ENCODE peak calls at places on chromosomes 3 and 15, in ten cellular contexts. One of them, this sample, is unnamed.

GRCh38 chr3:151345854-151346253 is 16.5 kb upstream of the P2RY13 start:
- DNase-seq in keratinocyte: no peak
- DNase-seq in astrocyte: peak; percentile 68
- DNase-seq in colonic mucosa: no peak
- DNase-seq in choroid plexus epithelial cell: peak; percentile 80
- DNase-seq in BE2C: no peak
- DNase-seq in pancreas: no peak
- DNase-seq in HL-60: no peak
- DNase-seq in mucosa of descending colon: no peak
- DNase-seq in sigmoid colon: no peak
- DNase-seq in this sample: no peak

GRCh38 chr3:151383956-151384355 is 597 bp downstream of the P2RY12 start:
- DNase-seq in keratinocyte: no peak
- DNase-seq in astrocyte: no peak
- DNase-seq in colonic mucosa: no peak
- DNase-seq in choroid plexus epithelial cell: no peak
- DNase-seq in BE2C: no peak
- DNase-seq in pancreas: no peak
- DNase-seq in HL-60: no peak
- DNase-seq in mucosa of descending colon: no peak
- DNase-seq in sigmoid colon: no peak
- DNase-seq in this sample: no peak

GRCh38 chr3:175662815-175663214 is 803.7 kb downstream of the NAALADL2 start:
- DNase-seq in keratinocyte: no peak
- DNase-seq in astrocyte: no peak
- DNase-seq in colonic mucosa: no peak
- DNase-seq in choroid plexus epithelial cell: no peak
- DNase-seq in BE2C: no peak
- DNase-seq in pancreas: no peak
- DNase-seq in HL-60: no peak
- DNase-seq in mucosa of descending colon: no peak
- DNase-seq in sigmoid colon: no peak
- DNase-seq in this sample: no peak

GRCh38 chr15:85741662-85742061 is 53.1 kb downstream of the KLHL25 start:
- DNase-seq in keratinocyte: no peak
- DNase-seq in astrocyte: no peak
- DNase-seq in colonic mucosa: no peak
- DNase-seq in choroid plexus epithelial cell: no peak
- DNase-seq in BE2C: no peak
- DNase-seq in pancreas: no peak
- DNase-seq in HL-60: no peak
- DNase-seq in mucosa of descending colon: no peak
- DNase-seq in sigmoid colon: no peak
- DNase-seq in this sample: no peak

GRCh38 chr15:32683906-32684584 is 33.8 kb upstream of the GREM1 start:
- DNase-seq in keratinocyte: no peak
- DNase-seq in astrocyte: peak; percentile 99
- DNase-seq in colonic mucosa: no peak
- DNase-seq in choroid plexus epithelial cell: peak; percentile 91
- DNase-seq in BE2C: no peak
- DNase-seq in pancreas: no peak
- DNase-seq in HL-60: peak; percentile 43
- DNase-seq in mucosa of descending colon: no peak
- DNase-seq in sigmoid colon: no peak
- DNase-seq in this sample: no peak

GRCh38 chr3:67808906-67809305 is 154.5 kb upstream of the SUCLG2 start:
- DNase-seq in keratinocyte: no peak
- DNase-seq in astrocyte: no peak
- DNase-seq in colonic mucosa: no peak
- DNase-seq in choroid plexus epithelial cell: no peak
- DNase-seq in BE2C: no peak
- DNase-seq in pancreas: no peak
- DNase-seq in HL-60: no peak
- DNase-seq in mucosa of descending colon: no peak
- DNase-seq in sigmoid colon: no peak
- DNase-seq in this sample: no peak

GRCh38 chr3:52039846-52040245 is 16.5 kb downstream of the DUSP7 start:
- DNase-seq in keratinocyte: no peak
- DNase-seq in astrocyte: peak; percentile 37
- DNase-seq in colonic mucosa: no peak
- DNase-seq in choroid plexus epithelial cell: no peak
- DNase-seq in BE2C: no peak
- DNase-seq in pancreas: peak; percentile 76
- DNase-seq in HL-60: no peak
- DNase-seq in mucosa of descending colon: no peak
- DNase-seq in sigmoid colon: peak; percentile 81
- DNase-seq in this sample: no peak

GRCh38 chr15:39124925-39125625 is 455.8 kb upstream of the THBS1 start:
- DNase-seq in keratinocyte: no peak
- DNase-seq in astrocyte: peak; percentile 64
- DNase-seq in colonic mucosa: no peak
- DNase-seq in choroid plexus epithelial cell: no peak
- DNase-seq in BE2C: no peak
- DNase-seq in pancreas: no peak
- DNase-seq in HL-60: no peak
- DNase-seq in mucosa of descending colon: no peak
- DNase-seq in sigmoid colon: no peak
- DNase-seq in this sample: no peak

GRCh38 chr3:105284876-105285275 is 81.8 kb upstream of the ALCAM start:
- DNase-seq in keratinocyte: no peak
- DNase-seq in astrocyte: no peak
- DNase-seq in colonic mucosa: no peak
- DNase-seq in choroid plexus epithelial cell: no peak
- DNase-seq in BE2C: no peak
- DNase-seq in pancreas: no peak
- DNase-seq in HL-60: no peak
- DNase-seq in mucosa of descending colon: no peak
- DNase-seq in sigmoid colon: no peak
- DNase-seq in this sample: no peak

GRCh38 chr3:169041677-169042171 is 621.8 kb downstream of the MECOM start:
- DNase-seq in keratinocyte: no peak
- DNase-seq in astrocyte: peak; percentile 76
- DNase-seq in colonic mucosa: no peak
- DNase-seq in choroid plexus epithelial cell: peak; percentile 84
- DNase-seq in BE2C: no peak
- DNase-seq in pancreas: no peak
- DNase-seq in HL-60: no peak
- DNase-seq in mucosa of descending colon: no peak
- DNase-seq in sigmoid colon: no peak
- DNase-seq in this sample: no peak
- TF ChIP-seq CTCF in keratinocyte: peak; percentile 42
- TF ChIP-seq CTCF in astrocyte: peak; percentile 53
- TF ChIP-seq CTCF in colonic mucosa: peak; percentile 36
- TF ChIP-seq CTCF in choroid plexus epithelial cell: peak; percentile 57
- TF ChIP-seq CTCF in BE2C: peak; percentile 45
- TF ChIP-seq CTCF in pancreas: no peak
- TF ChIP-seq CTCF in HL-60: no peak
- TF ChIP-seq CTCF in mucosa of descending colon: no peak
- TF ChIP-seq CTCF in sigmoid colon: peak; percentile 49
- TF ChIP-seq CTCF in this sample: no peak

DNA sequence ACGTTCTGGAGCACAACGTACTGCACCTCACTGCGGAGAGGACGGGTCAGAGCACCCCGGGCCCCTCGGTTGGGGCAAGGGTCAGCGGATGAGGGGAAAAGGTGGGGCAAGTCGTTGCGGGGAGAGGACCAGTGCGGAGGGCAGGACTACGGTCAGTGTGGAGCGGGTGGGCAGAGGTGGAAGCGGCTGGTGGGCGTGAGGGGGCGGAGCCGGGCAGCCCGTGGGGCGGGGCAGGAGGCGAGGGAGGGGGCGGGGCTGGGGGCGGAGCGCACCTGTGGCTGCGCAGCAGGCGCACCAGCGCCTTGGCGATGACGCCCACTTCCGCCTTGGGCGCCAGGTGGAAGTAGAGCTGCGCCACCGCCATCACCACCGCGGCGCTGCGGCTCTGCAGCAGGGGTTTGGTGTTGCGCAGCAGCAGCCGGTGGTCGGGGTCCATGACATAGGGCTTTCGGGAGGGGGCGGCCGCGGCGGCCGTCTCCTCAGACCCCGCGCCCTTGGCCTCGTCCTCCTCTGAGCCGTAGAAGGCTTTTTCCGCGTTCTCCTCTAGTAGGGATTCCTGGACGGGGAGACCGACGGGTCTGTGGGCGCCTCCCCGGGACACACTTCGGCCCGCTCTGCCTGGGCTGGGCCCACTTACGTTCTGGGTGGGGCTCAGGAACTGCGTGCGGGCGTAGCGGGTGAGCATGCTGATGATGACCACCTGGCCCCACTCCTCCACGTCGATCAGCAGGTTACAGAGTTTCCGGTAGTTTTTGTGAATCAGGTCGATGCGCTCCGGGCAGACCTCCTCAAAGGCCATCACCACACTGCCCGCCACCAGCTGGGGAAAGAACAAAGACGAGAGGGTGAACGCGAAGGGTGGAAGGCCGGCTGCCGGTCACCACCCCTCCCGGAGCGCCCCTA is 29.2 kb downstream of the AP3B2 start:
- DNase-seq in keratinocyte: peak; percentile 2
- DNase-seq in astrocyte: no peak
- DNase-seq in colonic mucosa: peak; percentile 67
- DNase-seq in choroid plexus epithelial cell: no peak
- DNase-seq in BE2C: peak; percentile 61
- DNase-seq in pancreas: peak; percentile 94
- DNase-seq in HL-60: peak; percentile 13
- DNase-seq in mucosa of descending colon: peak; percentile 87
- DNase-seq in sigmoid colon: peak; percentile 50
- DNase-seq in this sample: peak; percentile 59
- TF ChIP-seq CTCF in keratinocyte: no peak
- TF ChIP-seq CTCF in astrocyte: no peak
- TF ChIP-seq CTCF in colonic mucosa: no peak
- TF ChIP-seq CTCF in choroid plexus epithelial cell: no peak
- TF ChIP-seq CTCF in BE2C: peak; percentile 20
- TF ChIP-seq CTCF in pancreas: peak; percentile 17
- TF ChIP-seq CTCF in HL-60: no peak
- TF ChIP-seq CTCF in mucosa of descending colon: no peak
- TF ChIP-seq CTCF in sigmoid colon: no peak
- TF ChIP-seq CTCF in this sample: no peak

GRCh38 chr3:142929109-142929508 is 34.4 kb downstream of the PAQR9 start:
- DNase-seq in keratinocyte: no peak
- DNase-seq in astrocyte: no peak
- DNase-seq in colonic mucosa: peak; percentile 57
- DNase-seq in choroid plexus epithelial cell: peak; percentile 70
- DNase-seq in BE2C: peak; percentile 55
- DNase-seq in pancreas: peak; percentile 40
- DNase-seq in HL-60: peak; percentile 73
- DNase-seq in mucosa of descending colon: no peak
- DNase-seq in sigmoid colon: no peak
- DNase-seq in this sample: no peak
- TF ChIP-seq CTCF in keratinocyte: peak; percentile 68
- TF ChIP-seq CTCF in astrocyte: peak; percentile 25
- TF ChIP-seq CTCF in colonic mucosa: peak; percentile 59
- TF ChIP-seq CTCF in choroid plexus epithelial cell: peak; percentile 72
- TF ChIP-seq CTCF in BE2C: peak; percentile 64
- TF ChIP-seq CTCF in pancreas: no peak
- TF ChIP-seq CTCF in HL-60: peak; percentile 79
- TF ChIP-seq CTCF in mucosa of descending colon: no peak
- TF ChIP-seq CTCF in sigmoid colon: no peak
- TF ChIP-seq CTCF in this sample: no peak

GRCh38 chr3:139260041-139260486 is 83.8 kb upstream of the MRPS22 start:
- DNase-seq in keratinocyte: no peak
- DNase-seq in astrocyte: no peak
- DNase-seq in colonic mucosa: no peak
- DNase-seq in choroid plexus epithelial cell: no peak
- DNase-seq in BE2C: no peak
- DNase-seq in pancreas: no peak
- DNase-seq in HL-60: no peak
- DNase-seq in mucosa of descending colon: no peak
- DNase-seq in sigmoid colon: no peak
- DNase-seq in this sample: no peak
- TF ChIP-seq CTCF in keratinocyte: no peak
- TF ChIP-seq CTCF in astrocyte: no peak
- TF ChIP-seq CTCF in colonic mucosa: no peak
- TF ChIP-seq CTCF in choroid plexus epithelial cell: no peak
- TF ChIP-seq CTCF in BE2C: no peak
- TF ChIP-seq CTCF in pancreas: no peak
- TF ChIP-seq CTCF in HL-60: no peak
- TF ChIP-seq CTCF in mucosa of descending colon: no peak
- TF ChIP-seq CTCF in sigmoid colon: no peak
- TF ChIP-seq CTCF in this sample: no peak

GRCh38 chr3:121852256-121852655 is 17.2 kb downstream of the EAF2 start:
- DNase-seq in keratinocyte: no peak
- DNase-seq in astrocyte: no peak
- DNase-seq in colonic mucosa: no peak
- DNase-seq in choroid plexus epithelial cell: no peak
- DNase-seq in BE2C: no peak
- DNase-seq in pancreas: no peak
- DNase-seq in HL-60: no peak
- DNase-seq in mucosa of descending colon: no peak
- DNase-seq in sigmoid colon: no peak
- DNase-seq in this sample: no peak

GRCh38 chr3:121855555-121855954 is 20.5 kb downstream of the EAF2 start:
- DNase-seq in keratinocyte: no peak
- DNase-seq in astrocyte: no peak
- DNase-seq in colonic mucosa: no peak
- DNase-seq in choroid plexus epithelial cell: peak; percentile 36
- DNase-seq in BE2C: no peak
- DNase-seq in pancreas: no peak
- DNase-seq in HL-60: no peak
- DNase-seq in mucosa of descending colon: no peak
- DNase-seq in sigmoid colon: no peak
- DNase-seq in this sample: no peak
- TF ChIP-seq CTCF in keratinocyte: peak; percentile 56
- TF ChIP-seq CTCF in astrocyte: peak; percentile 16
- TF ChIP-seq CTCF in colonic mucosa: peak; percentile 16
- TF ChIP-seq CTCF in choroid plexus epithelial cell: peak; percentile 41
- TF ChIP-seq CTCF in BE2C: peak; percentile 49
- TF ChIP-seq CTCF in pancreas: no peak
- TF ChIP-seq CTCF in HL-60: no peak
- TF ChIP-seq CTCF in mucosa of descending colon: no peak
- TF ChIP-seq CTCF in sigmoid colon: no peak
- TF ChIP-seq CTCF in this sample: no peak

This sample was measured in activated B cell treated with CpG ODN at 0.5 μM for 24 hours.